ENCODE peak calls at places on chromosomes 1 and 21, in ten cellular contexts. One of them, this sample, is unnamed. For H3K27me3, the result is how much of the 10 kb centered on the place peaks cover.

GRCh38 chr1:183604048-183604808 is 14.0 kb upstream of the NCF2 start:
- DNase-seq in cardiac muscle cell: peak
- DNase-seq in ovary: no peak
- DNase-seq in colonic mucosa: no peak
- DNase-seq in fibroblast of lung: peak
- DNase-seq in ascending aorta: no peak
- DNase-seq in aorta: peak
- DNase-seq in AG04450: peak
- DNase-seq in Panc1: no peak
- DNase-seq in thoracic aorta: no peak
- DNase-seq in this sample: no peak

GRCh38 chr1:14083706-14084105 is 383.7 kb downstream of the PRDM2 start:
- DNase-seq in cardiac muscle cell: no peak
- DNase-seq in ovary: no peak
- DNase-seq in colonic mucosa: no peak
- DNase-seq in fibroblast of lung: no peak
- DNase-seq in ascending aorta: no peak
- DNase-seq in aorta: no peak
- DNase-seq in AG04450: no peak
- DNase-seq in Panc1: no peak
- DNase-seq in thoracic aorta: no peak
- DNase-seq in this sample: no peak

GRCh38 chr1:24693827-24694379 is 50.8 kb downstream of the SRRM1 start:
- DNase-seq in cardiac muscle cell: no peak
- DNase-seq in ovary: no peak
- DNase-seq in colonic mucosa: no peak
- DNase-seq in fibroblast of lung: no peak
- DNase-seq in ascending aorta: no peak
- DNase-seq in aorta: peak
- DNase-seq in AG04450: no peak
- DNase-seq in Panc1: no peak
- DNase-seq in thoracic aorta: no peak
- DNase-seq in this sample: no peak

GRCh38 chr21:14977814-14978213 is 87.0 kb downstream of the NRIP1 start:
- DNase-seq in cardiac muscle cell: no peak
- DNase-seq in ovary: no peak
- DNase-seq in colonic mucosa: no peak
- DNase-seq in fibroblast of lung: no peak
- DNase-seq in ascending aorta: no peak
- DNase-seq in aorta: no peak
- DNase-seq in AG04450: no peak
- DNase-seq in Panc1: no peak
- DNase-seq in thoracic aorta: no peak
- DNase-seq in this sample: peak

GRCh38 chr1:4825841-4826450 is 171.5 kb downstream of the AJAP1 start:
- DNase-seq in cardiac muscle cell: no peak
- DNase-seq in ovary: no peak
- DNase-seq in colonic mucosa: no peak
- DNase-seq in fibroblast of lung: no peak
- DNase-seq in ascending aorta: no peak
- DNase-seq in aorta: no peak
- DNase-seq in AG04450: no peak
- DNase-seq in Panc1: peak
- DNase-seq in thoracic aorta: no peak
- DNase-seq in this sample: no peak

GRCh38 chr1:246184503-246184902 is 322.6 kb downstream of the SMYD3 start:
- DNase-seq in cardiac muscle cell: no peak
- DNase-seq in ovary: no peak
- DNase-seq in colonic mucosa: no peak
- DNase-seq in fibroblast of lung: no peak
- DNase-seq in ascending aorta: no peak
- DNase-seq in aorta: no peak
- DNase-seq in AG04450: no peak
- DNase-seq in Panc1: no peak
- DNase-seq in thoracic aorta: no peak
- DNase-seq in this sample: no peak

GRCh38 chr1:22297999-22298398 is 153.7 kb upstream of the ZBTB40 start:
- DNase-seq in cardiac muscle cell: no peak
- DNase-seq in ovary: no peak
- DNase-seq in colonic mucosa: no peak
- DNase-seq in fibroblast of lung: no peak
- DNase-seq in ascending aorta: no peak
- DNase-seq in aorta: no peak
- DNase-seq in AG04450: no peak
- DNase-seq in Panc1: no peak
- DNase-seq in thoracic aorta: no peak
- DNase-seq in this sample: no peak

GRCh38 chr21:24076179-24076578 is 1531.1 kb downstream of the MRPL39 start:
- DNase-seq in cardiac muscle cell: peak
- DNase-seq in ovary: no peak
- DNase-seq in colonic mucosa: no peak
- DNase-seq in fibroblast of lung: peak
- DNase-seq in ascending aorta: no peak
- DNase-seq in aorta: no peak
- DNase-seq in AG04450: peak
- DNase-seq in Panc1: no peak
- DNase-seq in thoracic aorta: no peak
- DNase-seq in this sample: no peak

GRCh38 chr1:216223521-216223920 is 199.7 kb downstream of the USH2A start:
- DNase-seq in cardiac muscle cell: no peak
- DNase-seq in ovary: no peak
- DNase-seq in colonic mucosa: no peak
- DNase-seq in fibroblast of lung: peak
- DNase-seq in ascending aorta: no peak
- DNase-seq in aorta: no peak
- DNase-seq in AG04450: no peak
- DNase-seq in Panc1: no peak
- DNase-seq in thoracic aorta: no peak
- DNase-seq in this sample: no peak

GRCh38 chr1:196409586-196409985 is 198.7 kb downstream of the KCNT2 start:
- DNase-seq in cardiac muscle cell: no peak
- DNase-seq in ovary: no peak
- DNase-seq in colonic mucosa: no peak
- DNase-seq in fibroblast of lung: peak
- DNase-seq in ascending aorta: no peak
- DNase-seq in aorta: no peak
- DNase-seq in AG04450: no peak
- DNase-seq in Panc1: no peak
- DNase-seq in thoracic aorta: no peak
- DNase-seq in this sample: no peak

GRCh38 chr1:14648931-14649860 is 50.7 kb downstream of the KAZN start:
- DNase-seq in cardiac muscle cell: peak
- DNase-seq in ovary: no peak
- DNase-seq in colonic mucosa: no peak
- DNase-seq in fibroblast of lung: no peak
- DNase-seq in ascending aorta: no peak
- DNase-seq in aorta: no peak
- DNase-seq in AG04450: no peak
- DNase-seq in Panc1: no peak
- DNase-seq in thoracic aorta: no peak
- DNase-seq in this sample: no peak

GRCh38 chr1:10625076-10625475 is 150.3 kb downstream of the PEX14 start:
- DNase-seq in cardiac muscle cell: no peak
- DNase-seq in ovary: no peak
- DNase-seq in colonic mucosa: no peak
- DNase-seq in fibroblast of lung: no peak
- DNase-seq in ascending aorta: no peak
- DNase-seq in aorta: peak
- DNase-seq in AG04450: no peak
- DNase-seq in Panc1: no peak
- DNase-seq in thoracic aorta: no peak
- DNase-seq in this sample: no peak

GRCh38 chr1:9181990-9182783 is 52.4 kb upstream of the H6PD start:
- DNase-seq in cardiac muscle cell: peak
- DNase-seq in ovary: peak
- DNase-seq in colonic mucosa: peak
- DNase-seq in fibroblast of lung: peak
- DNase-seq in ascending aorta: no peak
- DNase-seq in aorta: peak
- DNase-seq in AG04450: no peak
- DNase-seq in Panc1: no peak
- DNase-seq in thoracic aorta: no peak
- DNase-seq in this sample: peak

GRCh38 chr1:27517907-27518718 is 28.1 kb upstream of the WASF2 start:
- DNase-seq in cardiac muscle cell: no peak
- DNase-seq in ovary: no peak
- DNase-seq in colonic mucosa: peak
- DNase-seq in fibroblast of lung: no peak
- DNase-seq in ascending aorta: no peak
- DNase-seq in aorta: no peak
- DNase-seq in AG04450: no peak
- DNase-seq in Panc1: no peak
- DNase-seq in thoracic aorta: no peak
- DNase-seq in this sample: peak

GRCh38 chr1:97041011-97041410 is 319.4 kb downstream of the PTBP2 start:
- DNase-seq in cardiac muscle cell: no peak
- DNase-seq in ovary: no peak
- DNase-seq in colonic mucosa: no peak
- DNase-seq in fibroblast of lung: no peak
- DNase-seq in ascending aorta: no peak
- DNase-seq in aorta: no peak
- DNase-seq in AG04450: no peak
- DNase-seq in Panc1: no peak
- DNase-seq in thoracic aorta: no peak
- DNase-seq in this sample: no peak

GRCh38 chr1:200028586-200029034 is 1.1 kb downstream of the NR5A2 start:
- DNase-seq in cardiac muscle cell: no peak
- DNase-seq in ovary: no peak
- DNase-seq in colonic mucosa: peak
- DNase-seq in fibroblast of lung: no peak
- DNase-seq in ascending aorta: no peak
- DNase-seq in aorta: no peak
- DNase-seq in AG04450: no peak
- DNase-seq in Panc1: no peak
- DNase-seq in thoracic aorta: no peak
- DNase-seq in this sample: no peak

GRCh38 chr1:81329061-81329460 is 471.7 kb upstream of the ADGRL2 start:
- DNase-seq in cardiac muscle cell: no peak
- DNase-seq in ovary: no peak
- DNase-seq in colonic mucosa: no peak
- DNase-seq in fibroblast of lung: no peak
- DNase-seq in ascending aorta: no peak
- DNase-seq in aorta: no peak
- DNase-seq in AG04450: no peak
- DNase-seq in Panc1: no peak
- DNase-seq in thoracic aorta: no peak
- DNase-seq in this sample: no peak

GRCh38 chr1:63199666-63200065 is 122.7 kb upstream of the FOXD3 start:
- DNase-seq in cardiac muscle cell: no peak
- DNase-seq in ovary: no peak
- DNase-seq in colonic mucosa: no peak
- DNase-seq in fibroblast of lung: no peak
- DNase-seq in ascending aorta: no peak
- DNase-seq in aorta: no peak
- DNase-seq in AG04450: no peak
- DNase-seq in Panc1: no peak
- DNase-seq in thoracic aorta: no peak
- DNase-seq in this sample: no peak
- H3K27me3 ChIP-seq in cardiac muscle cell: under half
- H3K27me3 ChIP-seq in ovary: under half
- H3K27me3 ChIP-seq in colonic mucosa: under half
- H3K27me3 ChIP-seq in fibroblast of lung: under half
- H3K27me3 ChIP-seq in ascending aorta: under half
- H3K27me3 ChIP-seq in aorta: under half
- H3K27me3 ChIP-seq in AG04450: under half
- H3K27me3 ChIP-seq in Panc1: under half
- H3K27me3 ChIP-seq in thoracic aorta: under half
- H3K27me3 ChIP-seq in this sample: under half

GRCh38 chr1:221118176-221118937 is 239.1 kb downstream of the HLX start:
- DNase-seq in cardiac muscle cell: no peak
- DNase-seq in ovary: no peak
- DNase-seq in colonic mucosa: no peak
- DNase-seq in fibroblast of lung: no peak
- DNase-seq in ascending aorta: no peak
- DNase-seq in aorta: no peak
- DNase-seq in AG04450: no peak
- DNase-seq in Panc1: no peak
- DNase-seq in thoracic aorta: no peak
- DNase-seq in this sample: no peak
- H3K27ac ChIP-seq in cardiac muscle cell: no peak
- H3K27ac ChIP-seq in ovary: no peak
- H3K27ac ChIP-seq in colonic mucosa: no peak
- H3K27ac ChIP-seq in fibroblast of lung: no peak
- H3K27ac ChIP-seq in ascending aorta: peak
- H3K27ac ChIP-seq in aorta: no peak
- H3K27ac ChIP-seq in AG04450: no peak
- H3K27ac ChIP-seq in Panc1: no peak
- H3K27ac ChIP-seq in thoracic aorta: no peak
- H3K27ac ChIP-seq in this sample: no peak

GRCh38 chr21:41319273-41319672 is 2.7 kb downstream of the FAM3B start:
- DNase-seq in cardiac muscle cell: no peak
- DNase-seq in ovary: no peak
- DNase-seq in colonic mucosa: peak
- DNase-seq in fibroblast of lung: no peak
- DNase-seq in ascending aorta: no peak
- DNase-seq in aorta: no peak
- DNase-seq in AG04450: no peak
- DNase-seq in Panc1: no peak
- DNase-seq in thoracic aorta: no peak
- DNase-seq in this sample: peak
- H3K27me3 ChIP-seq in cardiac muscle cell: under half
- H3K27me3 ChIP-seq in ovary: under half
- H3K27me3 ChIP-seq in colonic mucosa: under half
- H3K27me3 ChIP-seq in fibroblast of lung: under half
- H3K27me3 ChIP-seq in ascending aorta: under half
- H3K27me3 ChIP-seq in aorta: under half
- H3K27me3 ChIP-seq in AG04450: under half
- H3K27me3 ChIP-seq in Panc1: under half
- H3K27me3 ChIP-seq in thoracic aorta: under half
- H3K27me3 ChIP-seq in this sample: under half

GRCh38 chr1:154405762-154406571 is 824 bp downstream of the IL6R start:
- DNase-seq in cardiac muscle cell: peak
- DNase-seq in ovary: peak
- DNase-seq in colonic mucosa: peak
- DNase-seq in fibroblast of lung: peak
- DNase-seq in ascending aorta: peak
- DNase-seq in aorta: peak
- DNase-seq in AG04450: no peak
- DNase-seq in Panc1: peak
- DNase-seq in thoracic aorta: peak
- DNase-seq in this sample: peak
- H3K27ac ChIP-seq in cardiac muscle cell: no peak
- H3K27ac ChIP-seq in ovary: peak
- H3K27ac ChIP-seq in colonic mucosa: peak
- H3K27ac ChIP-seq in fibroblast of lung: peak
- H3K27ac ChIP-seq in ascending aorta: peak
- H3K27ac ChIP-seq in aorta: no peak
- H3K27ac ChIP-seq in AG04450: peak
- H3K27ac ChIP-seq in Panc1: peak
- H3K27ac ChIP-seq in thoracic aorta: peak
- H3K27ac ChIP-seq in this sample: peak